ENCODE peak calls at places on chromosome 11, in five cellular contexts. Q is cardiac muscle cell, L is tibial nerve, E is right lobe of liver, X is left lung. S is an unnamed sample. For H3K4me1, the result is how much of the 10 kb centered on the place peaks cover.

GRCh38 chr11:44971185-44971584 is 20.5 kb upstream of the TP53I11 start:
- DNase-seq in X (no peak), Q (peak), E (no peak), L (no peak), S (no peak)

GRCh38 chr11:131710511-131710910 is 340.1 kb downstream of the NTM start:
- DNase-seq in Q (no peak), L (no peak), E (no peak), X (no peak), S (no peak)

GRCh38 chr11:19679952-19680823 is 32.4 kb upstream of the NAV2 start:
- DNase-seq in L (peak), Q (peak), X (peak), E (peak), S (peak)

GRCh38 chr11:14445542-14446530 is 53.8 kb downstream of the COPB1 start:
- DNase-seq in Q (peak), X (no peak), E (no peak), L (no peak), S (no peak)

GRCh38 chr11:27468209-27468608 is 4.4 kb downstream of the LGR4 start:
- DNase-seq in Q (peak), E (no peak), L (no peak), X (no peak), S (no peak)

GRCh38 chr11:933002-933820 is 7.5 kb downstream of the AP2A2 start:
- DNase-seq in L (no peak), Q (peak), X (no peak), E (no peak), S (peak)

GRCh38 chr11:109970516-109971183 is 122.5 kb upstream of the ZC3H12C start:
- DNase-seq in E (no peak), L (no peak), Q (no peak), X (no peak), S (no peak)

GRCh38 chr11:119584193-119585037 is 144.6 kb downstream of the NECTIN1 start:
- DNase-seq in X (peak), L (no peak), E (peak), Q (peak), S (peak)

GRCh38 chr11:35083181-35084061 is 55.5 kb upstream of the CD44 start:
- DNase-seq in X (peak), L (peak), E (peak), Q (peak), S (peak)

GRCh38 chr11:126355324-126355925 is at the start of gene ST3GAL4:
- DNase-seq in X (peak), E (peak), L (peak), Q (peak), S (peak)

GRCh38 chr11:45100338-45100737 is 46.1 kb upstream of the PRDM11 start:
- DNase-seq in X (no peak), Q (peak), L (peak), E (no peak), S (no peak)

GRCh38 chr11:36361472-36361871 is 65.4 kb downstream of the PRR5L start:
- DNase-seq in L (no peak), Q (no peak), E (no peak), X (no peak), S (no peak)

GRCh38 chr11:28176231-28176853 is 68.2 kb downstream of the METTL15 start:
- DNase-seq in L (no peak), Q (no peak), E (no peak), X (no peak), S (no peak)

GRCh38 chr11:106222626-106223025 is 145.2 kb downstream of the AASDHPPT start:
- DNase-seq in L (no peak), Q (no peak), E (no peak), X (no peak), S (no peak)

GRCh38 chr11:19474954-19475811 is 234.4 kb upstream of the E2F8 start:
- DNase-seq in E (no peak), Q (no peak), L (no peak), X (no peak), S (no peak)

GRCh38 chr11:124612567-124613245 is 1.5 kb downstream of the PANX3 start:
- DNase-seq in Q (peak), E (no peak), L (no peak), X (no peak), S (no peak)

GRCh38 chr11:130452941-130453340 is 4.5 kb downstream of the ADAMTS15 start:
- DNase-seq in E (no peak), Q (no peak), L (no peak), X (no peak), S (peak)

GRCh38 chr11:6022954-6023353 is 7.6 kb downstream of the OR56A1 start:
- DNase-seq in X (no peak), E (no peak), Q (peak), L (peak), S (no peak)

GRCh38 chr11:130295657-130296056 is 19.1 kb downstream of the ZBTB44 start:
- DNase-seq in X (no peak), Q (no peak), E (no peak), L (no peak), S (no peak)

GRCh38 chr11:129167315-129167714 is 24.8 kb downstream of the ARHGAP32 start:
- DNase-seq in L (no peak), Q (no peak), E (no peak), X (no peak), S (no peak)

GRCh38 chr11:11207428-11207827 is 145.6 kb downstream of the CSNK2A3 start:
- DNase-seq in Q (no peak), X (no peak), L (no peak), E (no peak), S (no peak)

GRCh38 chr11:77779935-77780334 is 40.6 kb downstream of the RSF1 start:
- DNase-seq in Q (peak), L (no peak), X (no peak), E (no peak), S (no peak)

GRCh38 chr11:83881428-83881827 is 595.3 kb upstream of the CCDC90B start:
- DNase-seq in L (no peak), Q (no peak), X (no peak), E (no peak), S (no peak)

GRCh38 chr11:30617762-30618161 is 31.6 kb upstream of the MPPED2 start:
- DNase-seq in L (no peak), Q (no peak), X (no peak), E (no peak), S (no peak)

GRCh38 chr11:84747871-84748270 is 879.3 kb downstream of the DLG2 start:
- DNase-seq in X (no peak), Q (no peak), L (no peak), E (no peak), S (no peak)

GRCh38 chr11:76135491-76135890 is 70.8 kb downstream of the WNT11 start:
- DNase-seq in L (no peak), Q (peak), E (no peak), X (no peak), S (no peak)

GRCh38 chr11:93474122-93474521 is 69.1 kb downstream of the SMCO4 start:
- DNase-seq in L (no peak), X (no peak), Q (no peak), E (no peak), S (no peak)

GRCh38 chr11:35432464-35432863 is 13.1 kb upstream of the SLC1A2 start:
- DNase-seq in E (no peak), X (no peak), L (no peak), Q (no peak), S (no peak)

GRCh38 chr11:82547163-82547560 is 186.5 kb downstream of the FAM181B start:
- DNase-seq in E (no peak), Q (no peak), L (peak), X (no peak), S (no peak)

GRCh38 chr11:803770-804598 is 1.0 kb downstream of the PIDD1 start:
- DNase-seq in E (no peak), Q (no peak), X (no peak), L (no peak), S (no peak)

DNA sequence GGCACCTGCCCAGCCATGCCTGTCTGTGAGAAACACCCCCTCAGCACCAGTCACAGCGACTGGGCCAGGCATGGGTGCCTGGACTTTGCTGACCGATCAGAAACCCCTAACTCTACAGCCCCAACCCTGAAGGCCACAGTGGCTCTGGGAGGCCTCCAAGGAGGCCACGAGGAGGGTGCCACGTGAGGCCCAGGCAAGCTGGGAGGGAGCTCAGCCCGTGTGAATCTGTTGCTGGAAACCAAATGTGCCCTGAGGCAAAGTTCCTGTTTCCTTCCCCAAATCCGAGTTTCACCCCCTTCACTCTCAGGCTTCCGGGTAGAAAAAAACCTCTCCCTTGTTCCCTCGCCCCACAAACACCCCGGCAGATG is 1.3 kb downstream of the UNC93B1 start:
- DNase-seq in Q (no peak), E (no peak), X (no peak), L (no peak), S (no peak)
- H3K4me3 ChIP-seq in Q (no peak), E (no peak), X (no peak), L (peak), S (no peak)

GRCh38 chr11:68211546-68211945 is 1.6 kb downstream of the KMT5B start:
- DNase-seq in Q (no peak), X (peak), L (no peak), E (no peak), S (no peak)

GRCh38 chr11:68214173-68215086 is 1.3 kb upstream of the KMT5B start:
- DNase-seq in Q (no peak), E (peak), X (peak), L (no peak), S (peak)

GRCh38 chr11:68213135-68213515 is at the start of gene KMT5B:
- DNase-seq in E (no peak), L (peak), X (peak), Q (peak), S (peak)

GRCh38 chr11:68213555-68214172 is 568 bp upstream of the KMT5B start:
- DNase-seq in Q (peak), X (peak), E (peak), L (peak), S (peak)

GRCh38 chr11:68212421-68213134 is 518 bp downstream of the KMT5B start:
- DNase-seq in L (peak), E (peak), X (peak), Q (peak), S (peak)
- H3K4me1 ChIP-seq in L (half or more), E (under half), X (half or more), Q (under half), S (under half)

DNA sequence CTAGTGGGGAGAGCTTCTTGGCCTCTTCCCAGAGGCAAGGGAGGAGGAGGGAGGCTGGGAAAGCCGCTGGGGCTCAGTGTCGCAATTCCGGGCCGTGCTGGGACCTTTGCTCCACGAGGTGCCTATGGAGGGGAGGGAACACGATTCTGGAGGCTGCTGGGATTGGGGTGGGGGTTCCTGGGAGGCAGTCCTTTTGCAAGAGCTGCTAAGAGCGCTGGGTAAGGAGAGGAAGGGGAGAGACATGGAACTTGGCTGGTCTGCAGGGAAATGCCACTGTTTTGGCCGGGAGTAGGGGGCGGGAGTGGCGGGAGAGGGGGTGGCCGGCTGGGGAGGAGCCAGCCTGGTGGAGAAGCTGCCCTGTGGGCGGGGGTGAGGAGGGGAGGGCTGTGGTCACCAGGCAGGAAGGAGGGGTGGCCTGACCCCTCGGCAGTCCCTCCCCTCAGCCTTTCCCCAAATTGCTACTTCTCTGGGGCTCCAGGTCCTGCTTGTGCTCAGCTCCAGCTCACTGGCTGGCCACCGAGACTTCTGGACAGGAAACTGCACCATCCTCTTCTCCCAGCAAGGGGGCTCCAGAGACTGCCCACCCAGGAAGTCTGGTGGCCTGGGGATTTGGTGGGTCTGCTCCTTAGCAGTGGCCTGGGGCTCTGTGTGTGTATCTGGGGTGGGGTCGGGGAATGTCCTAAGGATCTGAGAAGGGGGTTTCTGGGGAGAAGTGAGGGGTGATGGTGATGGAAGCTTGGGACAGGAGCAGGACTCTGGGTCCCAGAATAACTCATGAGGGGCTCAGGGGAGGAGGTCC is at the start of gene NR1H3:
- DNase-seq in E (peak), Q (peak), L (peak), X (peak), S (peak)
- H3K27ac ChIP-seq in E (peak), Q (peak), L (peak), X (peak), S (no peak)

GRCh38 chr11:16028406-16028805 is 327.9 kb downstream of the SOX6 start:
- DNase-seq in E (no peak), L (no peak), Q (peak), X (no peak), S (no peak)
- H3K4me3 ChIP-seq in E (no peak), L (no peak), Q (no peak), X (no peak), S (no peak)

DNA sequence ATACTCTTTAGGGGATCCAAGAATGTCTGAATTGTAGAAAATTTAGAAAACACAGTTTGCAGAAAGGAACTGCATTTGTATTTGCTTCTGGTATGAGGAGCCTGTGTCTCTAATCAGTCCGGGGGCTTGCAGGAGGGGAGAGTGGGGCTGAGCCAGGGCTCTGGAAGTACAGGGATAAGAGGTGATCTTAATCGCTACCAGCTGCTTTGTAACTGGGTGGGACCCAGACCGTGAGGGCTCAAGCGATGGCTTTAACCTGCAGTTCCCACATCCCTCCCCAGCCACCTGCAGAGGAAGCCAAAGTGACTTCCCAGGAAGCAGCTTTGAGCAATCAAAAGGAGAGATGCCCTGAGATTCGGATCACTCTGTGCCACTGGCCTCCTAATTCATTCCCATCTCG is 18.6 kb downstream of the SCUBE2 start:
- DNase-seq in E (no peak), X (no peak), Q (no peak), L (no peak), S (no peak)
- H3K4me1 ChIP-seq in E (under half), X (under half), Q (under half), L (under half), S (under half)

DNA sequence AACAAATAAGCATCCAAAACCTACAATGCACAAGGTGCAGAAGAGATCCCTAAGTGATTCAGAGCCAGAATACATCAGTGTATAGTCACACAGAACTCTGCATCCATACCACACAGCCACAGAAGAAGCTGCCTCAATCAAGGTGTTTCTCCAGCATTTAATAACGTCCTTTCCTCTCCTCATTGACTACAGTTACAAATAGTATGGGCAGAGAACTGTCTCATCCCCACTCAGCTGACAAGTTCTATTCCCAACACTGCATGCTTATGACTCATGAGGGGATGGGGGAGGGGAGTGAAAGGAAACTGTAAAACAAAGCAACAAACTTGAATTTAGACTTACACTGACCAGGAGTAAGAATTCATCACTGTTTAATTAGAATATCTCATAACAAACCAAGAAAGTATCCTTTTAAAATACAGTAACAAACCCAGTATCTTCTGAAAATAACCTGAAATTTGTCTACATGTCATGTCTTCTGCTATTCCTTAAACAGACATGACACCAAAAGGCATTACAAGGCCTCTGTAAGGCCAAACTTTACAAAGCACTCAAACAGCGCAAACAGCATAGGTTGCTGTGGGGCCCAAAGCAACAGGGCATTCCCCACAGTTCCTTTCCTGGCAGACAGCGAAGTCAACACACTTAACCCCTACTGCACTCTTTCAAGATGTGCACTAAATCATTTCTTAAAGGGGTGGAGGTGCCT is 29.3 kb downstream of the CELF1 start:
- DNase-seq in L (peak), Q (peak), E (no peak), X (peak), S (no peak)
- H3K27ac ChIP-seq in L (no peak), Q (peak), E (peak), X (peak), S (peak)